ENCODE peak calls at places on chromosomes 13 and 19, in seven cellular contexts. One of them, this sample, is unnamed.

GRCh38 chr13:102373221-102373620 is 28.6 kb downstream of the FGF14 start:
- DNase-seq in neuronal stem cell: no peak
- DNase-seq in activated naive CD8-positive, alpha-beta T cell treated with anti-CD3 and anti-CD28 coated beads, Interleukin-2, amount 50 U/mL, for 24 hours: no peak
- DNase-seq in effector CD4-positive, alpha-beta T cell: no peak
- DNase-seq in fibroblast of gingiva: no peak
- DNase-seq in non-pigmented ciliary epithelial cell: no peak
- DNase-seq in pons: no peak
- DNase-seq in this sample: no peak

GRCh38 chr19:16637535-16637934 is 9.5 kb upstream of the MED26 start:
- DNase-seq in neuronal stem cell: no peak
- DNase-seq in activated naive CD8-positive, alpha-beta T cell treated with anti-CD3 and anti-CD28 coated beads, Interleukin-2, amount 50 U/mL, for 24 hours: no peak
- DNase-seq in effector CD4-positive, alpha-beta T cell: no peak
- DNase-seq in fibroblast of gingiva: peak
- DNase-seq in non-pigmented ciliary epithelial cell: no peak
- DNase-seq in pons: no peak
- DNase-seq in this sample: no peak

GRCh38 chr13:44244288-44244687 is 129.3 kb upstream of the SERP2 start:
- DNase-seq in neuronal stem cell: no peak
- DNase-seq in activated naive CD8-positive, alpha-beta T cell treated with anti-CD3 and anti-CD28 coated beads, Interleukin-2, amount 50 U/mL, for 24 hours: no peak
- DNase-seq in effector CD4-positive, alpha-beta T cell: no peak
- DNase-seq in fibroblast of gingiva: peak
- DNase-seq in non-pigmented ciliary epithelial cell: no peak
- DNase-seq in pons: peak
- DNase-seq in this sample: no peak

GRCh38 chr19:58166708-58167280 is 16.1 kb upstream of the ZNF274 start:
- DNase-seq in neuronal stem cell: no peak
- DNase-seq in activated naive CD8-positive, alpha-beta T cell treated with anti-CD3 and anti-CD28 coated beads, Interleukin-2, amount 50 U/mL, for 24 hours: no peak
- DNase-seq in effector CD4-positive, alpha-beta T cell: no peak
- DNase-seq in fibroblast of gingiva: no peak
- DNase-seq in non-pigmented ciliary epithelial cell: no peak
- DNase-seq in pons: no peak
- DNase-seq in this sample: no peak

GRCh38 chr19:58558623-58559274 is 338 bp upstream of the UBE2M start:
- DNase-seq in neuronal stem cell: peak
- DNase-seq in activated naive CD8-positive, alpha-beta T cell treated with anti-CD3 and anti-CD28 coated beads, Interleukin-2, amount 50 U/mL, for 24 hours: peak
- DNase-seq in effector CD4-positive, alpha-beta T cell: peak
- DNase-seq in fibroblast of gingiva: peak
- DNase-seq in non-pigmented ciliary epithelial cell: peak
- DNase-seq in pons: peak
- DNase-seq in this sample: no peak

GRCh38 chr19:10288662-10289166 is 1.0 kb upstream of the ICAM5 start:
- DNase-seq in neuronal stem cell: no peak
- DNase-seq in activated naive CD8-positive, alpha-beta T cell treated with anti-CD3 and anti-CD28 coated beads, Interleukin-2, amount 50 U/mL, for 24 hours: peak
- DNase-seq in effector CD4-positive, alpha-beta T cell: no peak
- DNase-seq in fibroblast of gingiva: no peak
- DNase-seq in non-pigmented ciliary epithelial cell: no peak
- DNase-seq in pons: no peak
- DNase-seq in this sample: peak

GRCh38 chr19:28234637-28235036 is 978.3 kb downstream of the UQCRFS1 start:
- DNase-seq in neuronal stem cell: no peak
- DNase-seq in activated naive CD8-positive, alpha-beta T cell treated with anti-CD3 and anti-CD28 coated beads, Interleukin-2, amount 50 U/mL, for 24 hours: no peak
- DNase-seq in effector CD4-positive, alpha-beta T cell: no peak
- DNase-seq in fibroblast of gingiva: no peak
- DNase-seq in non-pigmented ciliary epithelial cell: peak
- DNase-seq in pons: no peak
- DNase-seq in this sample: no peak

GRCh38 chr13:42283574-42283973 is 11.6 kb downstream of the AKAP11 start:
- DNase-seq in neuronal stem cell: no peak
- DNase-seq in activated naive CD8-positive, alpha-beta T cell treated with anti-CD3 and anti-CD28 coated beads, Interleukin-2, amount 50 U/mL, for 24 hours: no peak
- DNase-seq in effector CD4-positive, alpha-beta T cell: no peak
- DNase-seq in fibroblast of gingiva: no peak
- DNase-seq in non-pigmented ciliary epithelial cell: no peak
- DNase-seq in pons: no peak
- DNase-seq in this sample: no peak

GRCh38 chr13:110984798-110985197 is 69.9 kb upstream of the ANKRD10 start:
- DNase-seq in neuronal stem cell: no peak
- DNase-seq in activated naive CD8-positive, alpha-beta T cell treated with anti-CD3 and anti-CD28 coated beads, Interleukin-2, amount 50 U/mL, for 24 hours: no peak
- DNase-seq in effector CD4-positive, alpha-beta T cell: no peak
- DNase-seq in fibroblast of gingiva: no peak
- DNase-seq in non-pigmented ciliary epithelial cell: no peak
- DNase-seq in pons: no peak
- DNase-seq in this sample: no peak

GRCh38 chr13:20125129-20125782 is 35.6 kb downstream of the GJA3 start:
- DNase-seq in neuronal stem cell: no peak
- DNase-seq in activated naive CD8-positive, alpha-beta T cell treated with anti-CD3 and anti-CD28 coated beads, Interleukin-2, amount 50 U/mL, for 24 hours: no peak
- DNase-seq in effector CD4-positive, alpha-beta T cell: no peak
- DNase-seq in fibroblast of gingiva: peak
- DNase-seq in non-pigmented ciliary epithelial cell: no peak
- DNase-seq in pons: peak
- DNase-seq in this sample: peak

GRCh38 chr19:31461814-31462539 is 112.7 kb upstream of the TSHZ3 start:
- DNase-seq in neuronal stem cell: no peak
- DNase-seq in activated naive CD8-positive, alpha-beta T cell treated with anti-CD3 and anti-CD28 coated beads, Interleukin-2, amount 50 U/mL, for 24 hours: no peak
- DNase-seq in effector CD4-positive, alpha-beta T cell: no peak
- DNase-seq in fibroblast of gingiva: no peak
- DNase-seq in non-pigmented ciliary epithelial cell: no peak
- DNase-seq in pons: no peak
- DNase-seq in this sample: no peak

GRCh38 chr13:25196971-25197370 is 24.9 kb upstream of the AMER2 start:
- DNase-seq in neuronal stem cell: no peak
- DNase-seq in activated naive CD8-positive, alpha-beta T cell treated with anti-CD3 and anti-CD28 coated beads, Interleukin-2, amount 50 U/mL, for 24 hours: no peak
- DNase-seq in effector CD4-positive, alpha-beta T cell: no peak
- DNase-seq in fibroblast of gingiva: no peak
- DNase-seq in non-pigmented ciliary epithelial cell: no peak
- DNase-seq in pons: no peak
- DNase-seq in this sample: no peak